ENCODE peak calls at places on chromosomes 2 and 18, in nine cellular contexts. One of them, this sample, is unnamed.

GRCh38 chr2:37770797-37771196 is 99.4 kb upstream of the CDC42EP3 start:
- DNase-seq in dermis microvascular lymphatic vessel endothelial cell: no peak
- DNase-seq in H54: no peak
- DNase-seq in AG04450: no peak
- DNase-seq in stimulated activated CD4-positive, alpha-beta T cell treated with anti-CD3 and anti-CD28 coated beads, TNF-alpha, amount 100 ng/mL, for 48 hours: no peak
- DNase-seq in activated CD4-positive, alpha-beta T cell treated with anti-CD3 and anti-CD28 coated beads, Interleukin-2, amount 10 ng/mL, durations not matched to agents 7 days and 5 days: no peak
- DNase-seq in A549: no peak
- DNase-seq in astrocyte: peak
- DNase-seq in Daoy: no peak
- DNase-seq in this sample: no peak

GRCh38 chr2:143575340-143575739 is 446.1 kb downstream of the ARHGAP15 start:
- DNase-seq in activated CD4-positive, alpha-beta T cell treated with anti-CD3 and anti-CD28 coated beads, Interleukin-2, amount 10 ng/mL, durations not matched to agents 7 days and 5 days: no peak
- DNase-seq in stimulated activated CD4-positive, alpha-beta T cell treated with anti-CD3 and anti-CD28 coated beads, TNF-alpha, amount 100 ng/mL, for 48 hours: no peak
- DNase-seq in AG04450: no peak
- DNase-seq in H54: no peak
- DNase-seq in Daoy: peak
- DNase-seq in astrocyte: no peak
- DNase-seq in A549: no peak
- DNase-seq in dermis microvascular lymphatic vessel endothelial cell: no peak
- DNase-seq in this sample: peak

GRCh38 chr2:70145851-70146739 is 44.7 kb downstream of the C2orf42 start:
- DNase-seq in AG04450: no peak
- DNase-seq in stimulated activated CD4-positive, alpha-beta T cell treated with anti-CD3 and anti-CD28 coated beads, TNF-alpha, amount 100 ng/mL, for 48 hours: no peak
- DNase-seq in Daoy: no peak
- DNase-seq in activated CD4-positive, alpha-beta T cell treated with anti-CD3 and anti-CD28 coated beads, Interleukin-2, amount 10 ng/mL, durations not matched to agents 7 days and 5 days: peak
- DNase-seq in dermis microvascular lymphatic vessel endothelial cell: no peak
- DNase-seq in astrocyte: no peak
- DNase-seq in A549: no peak
- DNase-seq in H54: no peak
- DNase-seq in this sample: no peak

GRCh38 chr2:190468814-190469569 is 60.8 kb downstream of the MFSD6 start:
- DNase-seq in Daoy: peak
- DNase-seq in AG04450: peak
- DNase-seq in A549: peak
- DNase-seq in dermis microvascular lymphatic vessel endothelial cell: peak
- DNase-seq in astrocyte: peak
- DNase-seq in H54: peak
- DNase-seq in stimulated activated CD4-positive, alpha-beta T cell treated with anti-CD3 and anti-CD28 coated beads, TNF-alpha, amount 100 ng/mL, for 48 hours: no peak
- DNase-seq in activated CD4-positive, alpha-beta T cell treated with anti-CD3 and anti-CD28 coated beads, Interleukin-2, amount 10 ng/mL, durations not matched to agents 7 days and 5 days: no peak
- DNase-seq in this sample: peak

GRCh38 chr18:78082776-78083175 is 833.1 kb downstream of the GALR1 start:
- DNase-seq in Daoy: no peak
- DNase-seq in H54: no peak
- DNase-seq in dermis microvascular lymphatic vessel endothelial cell: no peak
- DNase-seq in stimulated activated CD4-positive, alpha-beta T cell treated with anti-CD3 and anti-CD28 coated beads, TNF-alpha, amount 100 ng/mL, for 48 hours: no peak
- DNase-seq in astrocyte: no peak
- DNase-seq in A549: no peak
- DNase-seq in activated CD4-positive, alpha-beta T cell treated with anti-CD3 and anti-CD28 coated beads, Interleukin-2, amount 10 ng/mL, durations not matched to agents 7 days and 5 days: no peak
- DNase-seq in AG04450: no peak
- DNase-seq in this sample: no peak

GRCh38 chr2:24174851-24175277 is at the start of gene FAM228A:
- DNase-seq in A549: no peak
- DNase-seq in AG04450: no peak
- DNase-seq in activated CD4-positive, alpha-beta T cell treated with anti-CD3 and anti-CD28 coated beads, Interleukin-2, amount 10 ng/mL, durations not matched to agents 7 days and 5 days: no peak
- DNase-seq in stimulated activated CD4-positive, alpha-beta T cell treated with anti-CD3 and anti-CD28 coated beads, TNF-alpha, amount 100 ng/mL, for 48 hours: no peak
- DNase-seq in astrocyte: no peak
- DNase-seq in Daoy: no peak
- DNase-seq in H54: no peak
- DNase-seq in dermis microvascular lymphatic vessel endothelial cell: no peak
- DNase-seq in this sample: no peak

GRCh38 chr2:44136186-44136585 is 32.5 kb upstream of the PPM1B start:
- DNase-seq in activated CD4-positive, alpha-beta T cell treated with anti-CD3 and anti-CD28 coated beads, Interleukin-2, amount 10 ng/mL, durations not matched to agents 7 days and 5 days: no peak
- DNase-seq in A549: peak
- DNase-seq in AG04450: peak
- DNase-seq in stimulated activated CD4-positive, alpha-beta T cell treated with anti-CD3 and anti-CD28 coated beads, TNF-alpha, amount 100 ng/mL, for 48 hours: no peak
- DNase-seq in dermis microvascular lymphatic vessel endothelial cell: no peak
- DNase-seq in H54: peak
- DNase-seq in astrocyte: peak
- DNase-seq in Daoy: peak
- DNase-seq in this sample: peak

GRCh38 chr2:10361220-10361588 is 58.5 kb downstream of the HPCAL1 start:
- DNase-seq in astrocyte: peak
- DNase-seq in AG04450: no peak
- DNase-seq in Daoy: peak
- DNase-seq in dermis microvascular lymphatic vessel endothelial cell: no peak
- DNase-seq in activated CD4-positive, alpha-beta T cell treated with anti-CD3 and anti-CD28 coated beads, Interleukin-2, amount 10 ng/mL, durations not matched to agents 7 days and 5 days: no peak
- DNase-seq in H54: no peak
- DNase-seq in A549: no peak
- DNase-seq in stimulated activated CD4-positive, alpha-beta T cell treated with anti-CD3 and anti-CD28 coated beads, TNF-alpha, amount 100 ng/mL, for 48 hours: no peak
- DNase-seq in this sample: no peak

GRCh38 chr2:130768191-130768855 is 13.0 kb downstream of the AMER3 start:
- DNase-seq in astrocyte: no peak
- DNase-seq in stimulated activated CD4-positive, alpha-beta T cell treated with anti-CD3 and anti-CD28 coated beads, TNF-alpha, amount 100 ng/mL, for 48 hours: no peak
- DNase-seq in dermis microvascular lymphatic vessel endothelial cell: no peak
- DNase-seq in A549: no peak
- DNase-seq in activated CD4-positive, alpha-beta T cell treated with anti-CD3 and anti-CD28 coated beads, Interleukin-2, amount 10 ng/mL, durations not matched to agents 7 days and 5 days: no peak
- DNase-seq in Daoy: no peak
- DNase-seq in H54: peak
- DNase-seq in AG04450: no peak
- DNase-seq in this sample: no peak

GRCh38 chr2:126748188-126748760 is 92.3 kb downstream of the GYPC start:
- DNase-seq in H54: no peak
- DNase-seq in AG04450: no peak
- DNase-seq in stimulated activated CD4-positive, alpha-beta T cell treated with anti-CD3 and anti-CD28 coated beads, TNF-alpha, amount 100 ng/mL, for 48 hours: no peak
- DNase-seq in astrocyte: no peak
- DNase-seq in Daoy: no peak
- DNase-seq in A549: no peak
- DNase-seq in dermis microvascular lymphatic vessel endothelial cell: no peak
- DNase-seq in activated CD4-positive, alpha-beta T cell treated with anti-CD3 and anti-CD28 coated beads, Interleukin-2, amount 10 ng/mL, durations not matched to agents 7 days and 5 days: no peak
- DNase-seq in this sample: no peak

GRCh38 chr18:11121426-11121825 is 27.9 kb downstream of the PIEZO2 start:
- DNase-seq in A549: no peak
- DNase-seq in Daoy: no peak
- DNase-seq in activated CD4-positive, alpha-beta T cell treated with anti-CD3 and anti-CD28 coated beads, Interleukin-2, amount 10 ng/mL, durations not matched to agents 7 days and 5 days: no peak
- DNase-seq in stimulated activated CD4-positive, alpha-beta T cell treated with anti-CD3 and anti-CD28 coated beads, TNF-alpha, amount 100 ng/mL, for 48 hours: no peak
- DNase-seq in astrocyte: peak
- DNase-seq in H54: no peak
- DNase-seq in AG04450: no peak
- DNase-seq in dermis microvascular lymphatic vessel endothelial cell: no peak
- DNase-seq in this sample: no peak

GRCh38 chr2:207953354-207953753 is 72.0 kb downstream of the PLEKHM3 start:
- DNase-seq in AG04450: no peak
- DNase-seq in activated CD4-positive, alpha-beta T cell treated with anti-CD3 and anti-CD28 coated beads, Interleukin-2, amount 10 ng/mL, durations not matched to agents 7 days and 5 days: no peak
- DNase-seq in A549: no peak
- DNase-seq in Daoy: no peak
- DNase-seq in H54: no peak
- DNase-seq in stimulated activated CD4-positive, alpha-beta T cell treated with anti-CD3 and anti-CD28 coated beads, TNF-alpha, amount 100 ng/mL, for 48 hours: no peak
- DNase-seq in astrocyte: no peak
- DNase-seq in dermis microvascular lymphatic vessel endothelial cell: no peak
- DNase-seq in this sample: no peak

GRCh38 chr2:201642086-201642578 is 1.2 kb downstream of the TMEM237 start:
- DNase-seq in H54: no peak
- DNase-seq in activated CD4-positive, alpha-beta T cell treated with anti-CD3 and anti-CD28 coated beads, Interleukin-2, amount 10 ng/mL, durations not matched to agents 7 days and 5 days: no peak
- DNase-seq in AG04450: no peak
- DNase-seq in stimulated activated CD4-positive, alpha-beta T cell treated with anti-CD3 and anti-CD28 coated beads, TNF-alpha, amount 100 ng/mL, for 48 hours: no peak
- DNase-seq in Daoy: no peak
- DNase-seq in astrocyte: no peak
- DNase-seq in A549: no peak
- DNase-seq in dermis microvascular lymphatic vessel endothelial cell: peak
- DNase-seq in this sample: no peak

GRCh38 chr2:9594361-9595063 is 36.3 kb downstream of the YWHAQ start:
- DNase-seq in H54: peak
- DNase-seq in stimulated activated CD4-positive, alpha-beta T cell treated with anti-CD3 and anti-CD28 coated beads, TNF-alpha, amount 100 ng/mL, for 48 hours: no peak
- DNase-seq in astrocyte: peak
- DNase-seq in A549: peak
- DNase-seq in Daoy: peak
- DNase-seq in dermis microvascular lymphatic vessel endothelial cell: no peak
- DNase-seq in activated CD4-positive, alpha-beta T cell treated with anti-CD3 and anti-CD28 coated beads, Interleukin-2, amount 10 ng/mL, durations not matched to agents 7 days and 5 days: no peak
- DNase-seq in AG04450: peak
- DNase-seq in this sample: peak

GRCh38 chr2:212548459-212548815 is 9.8 kb upstream of the ERBB4 start:
- DNase-seq in AG04450: no peak
- DNase-seq in activated CD4-positive, alpha-beta T cell treated with anti-CD3 and anti-CD28 coated beads, Interleukin-2, amount 10 ng/mL, durations not matched to agents 7 days and 5 days: no peak
- DNase-seq in dermis microvascular lymphatic vessel endothelial cell: peak
- DNase-seq in A549: no peak
- DNase-seq in Daoy: no peak
- DNase-seq in H54: no peak
- DNase-seq in astrocyte: peak
- DNase-seq in stimulated activated CD4-positive, alpha-beta T cell treated with anti-CD3 and anti-CD28 coated beads, TNF-alpha, amount 100 ng/mL, for 48 hours: no peak
- DNase-seq in this sample: peak

GRCh38 chr2:105103481-105103880 is 65.6 kb downstream of the MRPS9 start:
- DNase-seq in A549: no peak
- DNase-seq in astrocyte: no peak
- DNase-seq in dermis microvascular lymphatic vessel endothelial cell: no peak
- DNase-seq in AG04450: no peak
- DNase-seq in Daoy: no peak
- DNase-seq in activated CD4-positive, alpha-beta T cell treated with anti-CD3 and anti-CD28 coated beads, Interleukin-2, amount 10 ng/mL, durations not matched to agents 7 days and 5 days: no peak
- DNase-seq in H54: no peak
- DNase-seq in stimulated activated CD4-positive, alpha-beta T cell treated with anti-CD3 and anti-CD28 coated beads, TNF-alpha, amount 100 ng/mL, for 48 hours: no peak
- DNase-seq in this sample: no peak

GRCh38 chr2:237604960-237605359 is 14.4 kb upstream of the RAB17 start:
- DNase-seq in dermis microvascular lymphatic vessel endothelial cell: no peak
- DNase-seq in Daoy: no peak
- DNase-seq in AG04450: no peak
- DNase-seq in A549: no peak
- DNase-seq in H54: no peak
- DNase-seq in stimulated activated CD4-positive, alpha-beta T cell treated with anti-CD3 and anti-CD28 coated beads, TNF-alpha, amount 100 ng/mL, for 48 hours: no peak
- DNase-seq in activated CD4-positive, alpha-beta T cell treated with anti-CD3 and anti-CD28 coated beads, Interleukin-2, amount 10 ng/mL, durations not matched to agents 7 days and 5 days: no peak
- DNase-seq in astrocyte: no peak
- DNase-seq in this sample: peak

GRCh38 chr2:96143848-96144480 is 1.3 kb downstream of the DUSP2 start:
- DNase-seq in A549: no peak
- DNase-seq in astrocyte: no peak
- DNase-seq in AG04450: no peak
- DNase-seq in H54: no peak
- DNase-seq in dermis microvascular lymphatic vessel endothelial cell: no peak
- DNase-seq in stimulated activated CD4-positive, alpha-beta T cell treated with anti-CD3 and anti-CD28 coated beads, TNF-alpha, amount 100 ng/mL, for 48 hours: no peak
- DNase-seq in activated CD4-positive, alpha-beta T cell treated with anti-CD3 and anti-CD28 coated beads, Interleukin-2, amount 10 ng/mL, durations not matched to agents 7 days and 5 days: peak
- DNase-seq in Daoy: no peak
- DNase-seq in this sample: no peak

GRCh38 chr2:109558076-109558882 is 55.5 kb downstream of the SEPTIN10 start:
- DNase-seq in dermis microvascular lymphatic vessel endothelial cell: peak
- DNase-seq in AG04450: no peak
- DNase-seq in A549: peak
- DNase-seq in activated CD4-positive, alpha-beta T cell treated with anti-CD3 and anti-CD28 coated beads, Interleukin-2, amount 10 ng/mL, durations not matched to agents 7 days and 5 days: no peak
- DNase-seq in Daoy: peak
- DNase-seq in stimulated activated CD4-positive, alpha-beta T cell treated with anti-CD3 and anti-CD28 coated beads, TNF-alpha, amount 100 ng/mL, for 48 hours: no peak
- DNase-seq in astrocyte: peak
- DNase-seq in H54: peak
- DNase-seq in this sample: no peak

GRCh38 chr2:212794471-212794870 is 255.9 kb upstream of the ERBB4 start:
- DNase-seq in activated CD4-positive, alpha-beta T cell treated with anti-CD3 and anti-CD28 coated beads, Interleukin-2, amount 10 ng/mL, durations not matched to agents 7 days and 5 days: no peak
- DNase-seq in astrocyte: no peak
- DNase-seq in Daoy: no peak
- DNase-seq in H54: no peak
- DNase-seq in dermis microvascular lymphatic vessel endothelial cell: no peak
- DNase-seq in A549: no peak
- DNase-seq in AG04450: no peak
- DNase-seq in stimulated activated CD4-positive, alpha-beta T cell treated with anti-CD3 and anti-CD28 coated beads, TNF-alpha, amount 100 ng/mL, for 48 hours: no peak
- DNase-seq in this sample: no peak

GRCh38 chr2:178069551-178069950 is 3.0 kb downstream of the PDE11A start:
- DNase-seq in Daoy: no peak
- DNase-seq in stimulated activated CD4-positive, alpha-beta T cell treated with anti-CD3 and anti-CD28 coated beads, TNF-alpha, amount 100 ng/mL, for 48 hours: no peak
- DNase-seq in AG04450: no peak
- DNase-seq in A549: no peak
- DNase-seq in astrocyte: peak
- DNase-seq in dermis microvascular lymphatic vessel endothelial cell: no peak
- DNase-seq in activated CD4-positive, alpha-beta T cell treated with anti-CD3 and anti-CD28 coated beads, Interleukin-2, amount 10 ng/mL, durations not matched to agents 7 days and 5 days: no peak
- DNase-seq in H54: no peak
- DNase-seq in this sample: peak

GRCh38 chr18:39350916-39351315 is 1785.3 kb upstream of the CELF4 start:
- DNase-seq in dermis microvascular lymphatic vessel endothelial cell: no peak
- DNase-seq in A549: no peak
- DNase-seq in H54: no peak
- DNase-seq in AG04450: no peak
- DNase-seq in stimulated activated CD4-positive, alpha-beta T cell treated with anti-CD3 and anti-CD28 coated beads, TNF-alpha, amount 100 ng/mL, for 48 hours: no peak
- DNase-seq in Daoy: no peak
- DNase-seq in astrocyte: no peak
- DNase-seq in activated CD4-positive, alpha-beta T cell treated with anti-CD3 and anti-CD28 coated beads, Interleukin-2, amount 10 ng/mL, durations not matched to agents 7 days and 5 days: no peak
- DNase-seq in this sample: no peak

GRCh38 chr18:43393174-43393573 is 115.9 kb upstream of the SYT4 start:
- DNase-seq in activated CD4-positive, alpha-beta T cell treated with anti-CD3 and anti-CD28 coated beads, Interleukin-2, amount 10 ng/mL, durations not matched to agents 7 days and 5 days: no peak
- DNase-seq in astrocyte: peak
- DNase-seq in stimulated activated CD4-positive, alpha-beta T cell treated with anti-CD3 and anti-CD28 coated beads, TNF-alpha, amount 100 ng/mL, for 48 hours: no peak
- DNase-seq in H54: no peak
- DNase-seq in dermis microvascular lymphatic vessel endothelial cell: no peak
- DNase-seq in Daoy: no peak
- DNase-seq in AG04450: no peak
- DNase-seq in A549: no peak
- DNase-seq in this sample: no peak

GRCh38 chr2:105262662-105263091 is 21.1 kb downstream of the GPR45 start:
- DNase-seq in dermis microvascular lymphatic vessel endothelial cell: no peak
- DNase-seq in stimulated activated CD4-positive, alpha-beta T cell treated with anti-CD3 and anti-CD28 coated beads, TNF-alpha, amount 100 ng/mL, for 48 hours: no peak
- DNase-seq in Daoy: no peak
- DNase-seq in activated CD4-positive, alpha-beta T cell treated with anti-CD3 and anti-CD28 coated beads, Interleukin-2, amount 10 ng/mL, durations not matched to agents 7 days and 5 days: no peak
- DNase-seq in A549: no peak
- DNase-seq in H54: no peak
- DNase-seq in AG04450: no peak
- DNase-seq in astrocyte: peak
- DNase-seq in this sample: no peak

This sample was measured in ACHN.